ENCODE peak calls at places on chromosomes 13 and 19, in nine cellular contexts. P, H, C, L, D, Z, F, U and S are unnamed samples.

GRCh38 chr19:41192574-41193419 is at the start of gene CYP2S1:
- DNase-seq in H (peak; percentile 55), F (no peak), D (no peak), P (peak; percentile 89), U (no peak), Z (no peak), L (peak; percentile 78), C (no peak), S (no peak)

GRCh38 chr19:3055741-3056453 is 6.4 kb downstream of the TLE5 start:
- DNase-seq in Z (peak; percentile 93), D (no peak), F (no peak), L (peak; percentile 55), P (no peak), C (no peak), H (no peak), U (no peak), S (no peak)

GRCh38 chr19:15449620-15450527 is at the start of gene WIZ:
- DNase-seq in D (peak; percentile 90), Z (peak; percentile 75), L (peak; percentile 80), H (peak; percentile 77), U (no peak), F (peak; percentile 92), P (peak; percentile 92), C (no peak), S (no peak)

GRCh38 chr19:24033962-24034342 is 53.0 kb upstream of the ZNF254 start:
- DNase-seq in C (no peak), L (no peak), U (peak; percentile 27), F (peak; percentile 40), H (peak; percentile 74), Z (peak; percentile 62), P (peak; percentile 46), D (peak; percentile 70), S (peak; percentile 22)

GRCh38 chr13:93673885-93674284 is 447.3 kb downstream of the GPC6 start:
- DNase-seq in L (no peak), Z (no peak), P (no peak), C (no peak), H (no peak), D (no peak), F (no peak), U (no peak), S (no peak)

GRCh38 chr13:27270594-27271520 is at the start of gene RASL11A:
- DNase-seq in H (peak; percentile 94), U (peak; percentile 69), C (no peak), L (peak; percentile 87), D (peak; percentile 93), P (peak; percentile 94), F (peak; percentile 87), Z (peak; percentile 81), S (no peak)

GRCh38 chr13:44199627-44200207 is 173.9 kb upstream of the SERP2 start:
- DNase-seq in C (no peak), L (no peak), U (no peak), P (no peak), Z (peak; percentile 78), F (no peak), H (peak; percentile 63), D (no peak), S (no peak)

GRCh38 chr19:11578342-11579142 is 1.1 kb upstream of the ACP5 start:
- DNase-seq in Z (no peak), U (no peak), D (peak; percentile 80), P (peak; percentile 25), F (peak; percentile 75), C (no peak), L (peak; percentile 55), H (peak; percentile 32), S (no peak)

GRCh38 chr13:28336193-28336657 is 158.7 kb downstream of the FLT1 start:
- DNase-seq in U (no peak), F (no peak), P (no peak), C (no peak), Z (no peak), D (no peak), L (no peak), H (peak; percentile 66), S (no peak)

GRCh38 chr13:79999601-80000000 is 341.3 kb downstream of the SPRY2 start:
- DNase-seq in F (no peak), L (no peak), H (no peak), Z (no peak), U (no peak), C (no peak), P (no peak), D (no peak), S (no peak)
- TF ChIP-seq CTCF in F (no peak), L (no peak), H (no peak), Z (no peak), U (no peak), C (no peak), P (no peak), D (no peak), S (no peak)

GRCh38 chr19:1473056-1473400 is 6.0 kb downstream of the C19orf25 start:
- DNase-seq in P (no peak), Z (no peak), D (no peak), U (no peak), L (no peak), C (no peak), H (no peak), F (no peak), S (no peak)

GRCh38 chr19:1472227-1473055 is 6.6 kb downstream of the C19orf25 start:
- DNase-seq in L (peak; percentile 10), F (no peak), D (no peak), Z (no peak), H (no peak), U (no peak), C (no peak), P (no peak), S (no peak)

GRCh38 chr19:1470864-1471513 is 8.0 kb downstream of the C19orf25 start:
- DNase-seq in Z (peak; percentile 35), H (peak; percentile 16), D (no peak), F (no peak), P (peak; percentile 92), L (peak; percentile 78), C (no peak), U (no peak), S (no peak)

GRCh38 chr19:1469936-1470863 is 8.8 kb downstream of the C19orf25 start:
- DNase-seq in P (peak; percentile 92), D (no peak), Z (peak; percentile 36), U (no peak), F (peak; percentile 74), H (peak; percentile 51), L (peak; percentile 77), C (no peak), S (no peak)

DNA sequence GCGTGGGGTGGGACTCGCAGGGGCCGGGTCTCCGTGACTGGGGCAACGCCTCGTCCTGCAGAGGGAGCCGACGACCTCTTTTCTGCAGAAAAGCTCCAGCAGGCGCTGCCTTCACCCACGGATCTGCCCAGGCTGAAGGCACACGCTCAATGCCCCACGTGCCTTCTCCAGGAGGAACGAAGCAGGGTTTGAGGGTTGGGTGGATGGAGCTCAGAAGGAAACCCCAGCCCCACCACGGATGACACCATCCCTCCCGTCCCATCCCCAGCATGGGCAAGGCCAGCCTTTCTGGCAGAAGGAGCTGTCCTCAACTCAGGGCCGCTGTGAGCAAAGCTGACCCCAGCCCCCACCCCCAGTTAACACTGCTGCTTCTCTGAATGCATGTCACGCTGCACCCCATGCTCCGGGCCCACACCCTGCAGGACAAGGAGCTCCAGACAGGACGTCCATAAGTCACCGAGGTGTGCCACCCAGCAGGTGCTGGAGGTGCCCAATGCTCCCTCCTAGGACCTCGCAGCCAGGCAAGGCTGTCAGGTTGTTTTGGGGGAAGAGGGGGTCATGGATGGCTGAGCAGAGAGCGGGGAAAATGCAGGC is 7.4 kb downstream of the C19orf25 start:
- DNase-seq in Z (no peak), P (peak; percentile 49), C (no peak), H (no peak), U (no peak), D (no peak), F (no peak), L (no peak), S (no peak)
- TF ChIP-seq CTCF in Z (no peak), P (peak; percentile 41), C (no peak), H (no peak), U (peak; percentile 3), D (no peak), F (no peak), L (no peak), S (peak; percentile 28)

GRCh38 chr13:100836696-100837095 is 162.1 kb upstream of the TMTC4 start:
- DNase-seq in C (no peak), Z (peak; percentile 73), P (no peak), D (no peak), L (no peak), F (no peak), H (no peak), U (no peak), S (no peak)
- TF ChIP-seq CTCF in C (no peak), Z (no peak), P (no peak), D (no peak), L (no peak), F (no peak), H (no peak), U (no peak), S (no peak)

DNA sequence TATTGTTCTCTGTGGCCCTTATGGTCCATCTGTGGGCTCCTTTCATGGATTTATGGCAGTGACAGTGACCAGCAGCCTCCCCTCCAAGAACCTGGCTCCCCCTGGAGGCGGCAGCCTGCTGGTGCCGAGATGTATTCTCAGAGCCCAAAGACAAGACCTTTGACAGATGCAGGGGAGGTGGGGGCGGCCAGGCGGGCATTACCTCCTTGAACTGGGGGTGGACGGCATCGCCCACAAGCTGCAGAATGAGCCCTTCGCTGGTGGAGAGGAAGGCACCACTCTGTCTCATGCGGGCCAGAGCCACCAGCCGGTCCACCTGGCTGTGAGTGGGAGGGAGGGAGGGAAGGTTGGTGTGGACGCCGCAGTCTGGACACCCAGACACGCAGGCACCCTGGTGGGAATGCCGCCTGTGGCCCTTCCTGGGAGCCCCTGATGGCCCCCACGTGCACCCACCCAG is 6.6 kb downstream of the ISOC2 start:
- DNase-seq in L (peak; percentile 83), C (no peak), H (peak; percentile 29), Z (peak; percentile 58), D (no peak), U (no peak), F (peak; percentile 68), P (peak; percentile 71), S (no peak)
- TF ChIP-seq CTCF in L (peak; percentile 58), C (peak; percentile 63), H (peak; percentile 76), Z (peak; percentile 66), D (no peak), U (peak; percentile 75), F (peak; percentile 75), P (peak; percentile 78), S (peak; percentile 79)

DNA sequence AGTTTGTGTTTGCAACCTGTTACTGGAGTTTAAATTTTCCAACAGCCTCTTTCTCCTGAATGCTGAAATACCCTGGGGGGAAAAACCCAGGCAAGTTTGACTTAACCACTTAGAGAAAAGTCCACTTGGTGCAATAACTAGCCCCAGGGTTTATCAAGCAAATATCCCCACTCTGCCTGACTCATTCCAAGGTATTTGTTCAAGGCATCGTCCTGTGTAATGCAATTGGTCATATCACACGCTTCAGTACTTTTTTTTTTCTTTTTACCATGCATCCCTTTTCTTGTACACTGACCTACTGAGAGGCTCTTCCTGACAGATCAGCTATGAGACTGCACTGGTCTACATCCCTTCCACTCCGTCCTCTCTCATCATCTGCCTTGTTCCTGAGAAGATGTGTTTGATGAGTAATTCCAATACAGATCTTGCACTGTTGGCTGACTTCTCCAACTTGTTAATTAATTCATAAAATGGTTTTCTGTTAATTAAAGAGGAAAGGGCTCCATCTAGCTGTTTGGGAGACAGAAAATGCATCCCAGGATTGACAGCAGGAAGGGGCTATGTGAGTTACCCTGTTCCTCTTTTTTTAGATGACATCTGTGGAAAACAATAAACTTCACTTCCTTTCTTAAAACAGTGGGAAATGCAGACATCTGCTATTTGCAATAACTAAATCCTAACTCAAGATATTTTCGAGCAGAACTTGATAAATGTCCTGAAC is 212.6 kb upstream of the IRS2 start:
- DNase-seq in P (no peak), L (no peak), Z (peak; percentile 95), H (peak; percentile 84), U (peak; percentile 74), C (no peak), D (no peak), F (no peak), S (peak; percentile 97)
- TF ChIP-seq CTCF in P (no peak), L (no peak), Z (peak; percentile 14), H (no peak), U (no peak), C (no peak), D (no peak), F (no peak), S (peak; percentile 39)

GRCh38 chr13:97849305-97849704 is 104.2 kb upstream of the IPO5 start:
- DNase-seq in D (no peak), P (peak; percentile 20), Z (peak; percentile 45), U (no peak), H (peak; percentile 15), L (no peak), C (peak; percentile 8), F (peak; percentile 28), S (peak; percentile 13)
- TF ChIP-seq CTCF in D (no peak), P (peak; percentile 55), Z (peak; percentile 50), U (peak; percentile 36), H (peak; percentile 43), L (no peak), C (no peak), F (no peak), S (peak; percentile 65)